ENCODE peak calls at places on chromosomes 2 and 18, in four cellular contexts. One of them, this sample, is unnamed.

GRCh38 chr2:230599854-230600253 is 112.8 kb upstream of the CAB39 start:
- DNase-seq in K562: no peak
- DNase-seq in HL-60: no peak
- DNase-seq in GM12878: no peak
- DNase-seq in this sample: no peak

GRCh38 chr2:111919794-111920608 is 21.6 kb downstream of the MERTK start:
- DNase-seq in K562: no peak
- DNase-seq in HL-60: no peak
- DNase-seq in GM12878: no peak
- DNase-seq in this sample: no peak

GRCh38 chr18:27713727-27714080 is 463.2 kb downstream of the CDH2 start:
- DNase-seq in K562: no peak
- DNase-seq in HL-60: no peak
- DNase-seq in GM12878: no peak
- DNase-seq in this sample: no peak

GRCh38 chr18:43238429-43238828 is 38.9 kb downstream of the SYT4 start:
- DNase-seq in K562: no peak
- DNase-seq in HL-60: no peak
- DNase-seq in GM12878: no peak
- DNase-seq in this sample: no peak

GRCh38 chr2:143344780-143345179 is 215.6 kb downstream of the ARHGAP15 start:
- DNase-seq in K562: no peak
- DNase-seq in HL-60: no peak
- DNase-seq in GM12878: no peak
- DNase-seq in this sample: no peak

GRCh38 chr2:40466332-40466731 is 14.4 kb upstream of the SLC8A1 start:
- DNase-seq in K562: no peak
- DNase-seq in HL-60: no peak
- DNase-seq in GM12878: no peak
- DNase-seq in this sample: no peak

GRCh38 chr2:229408356-229408755 is 137.3 kb upstream of the PID1 start:
- DNase-seq in K562: no peak
- DNase-seq in HL-60: peak; percentile 74
- DNase-seq in GM12878: no peak
- DNase-seq in this sample: no peak

GRCh38 chr2:219287569-219288265 is 8.6 kb downstream of the DNAJB2 start:
- DNase-seq in K562: peak; percentile 56
- DNase-seq in HL-60: no peak
- DNase-seq in GM12878: no peak
- DNase-seq in this sample: no peak

GRCh38 chr2:128311216-128311754 is 7.4 kb downstream of the HS6ST1 start:
- DNase-seq in K562: no peak
- DNase-seq in HL-60: no peak
- DNase-seq in GM12878: no peak
- DNase-seq in this sample: no peak

GRCh38 chr18:36186461-36187137 is 698 bp upstream of the MOCOS start:
- DNase-seq in K562: peak; percentile 65
- DNase-seq in HL-60: no peak
- DNase-seq in GM12878: no peak
- DNase-seq in this sample: peak; percentile 40

GRCh38 chr2:74778381-74779371 is 55.3 kb upstream of the HK2 start:
- DNase-seq in K562: no peak
- DNase-seq in HL-60: no peak
- DNase-seq in GM12878: no peak
- DNase-seq in this sample: no peak

GRCh38 chr2:8312221-8312620 is 369.6 kb upstream of the ID2 start:
- DNase-seq in K562: no peak
- DNase-seq in HL-60: no peak
- DNase-seq in GM12878: no peak
- DNase-seq in this sample: no peak
- TF ChIP-seq SPI1 in K562: no peak
- TF ChIP-seq SPI1 in HL-60: no peak
- TF ChIP-seq SPI1 in GM12878: no peak
- TF ChIP-seq SPI1 in this sample: no peak

DNA sequence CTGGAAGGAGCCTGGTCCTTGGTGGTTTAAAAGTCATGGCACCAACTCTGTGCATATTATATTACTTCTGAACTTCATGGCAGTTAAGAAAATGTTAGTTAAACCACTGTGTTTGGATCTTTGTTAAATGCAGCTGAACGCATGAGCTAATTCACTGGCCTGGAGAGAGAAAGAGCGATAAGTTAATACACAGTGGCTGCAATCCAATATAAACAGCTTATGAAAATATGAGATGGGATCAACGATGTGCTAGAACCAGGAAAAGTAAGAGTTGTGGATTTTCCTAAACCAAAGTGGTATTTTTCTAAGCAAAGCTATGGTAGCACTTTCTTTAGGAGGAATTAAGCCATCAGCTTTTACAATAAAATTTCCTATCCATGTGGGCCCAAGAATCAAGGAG is 326.7 kb downstream of the MTX2 start:
- DNase-seq in K562: no peak
- DNase-seq in HL-60: no peak
- DNase-seq in GM12878: no peak
- DNase-seq in this sample: no peak
- TF ChIP-seq SPI1 in K562: no peak
- TF ChIP-seq SPI1 in HL-60: no peak
- TF ChIP-seq SPI1 in GM12878: no peak
- TF ChIP-seq SPI1 in this sample: no peak

GRCh38 chr18:32276896-32277295 is 87.1 kb downstream of the MEP1B start:
- DNase-seq in K562: no peak
- DNase-seq in HL-60: no peak
- DNase-seq in GM12878: no peak
- DNase-seq in this sample: no peak

GRCh38 chr18:32276256-32276655 is 86.4 kb downstream of the MEP1B start:
- DNase-seq in K562: no peak
- DNase-seq in HL-60: no peak
- DNase-seq in GM12878: no peak
- DNase-seq in this sample: no peak

GRCh38 chr18:32280188-32280783 is 90.4 kb downstream of the MEP1B start:
- DNase-seq in K562: no peak
- DNase-seq in HL-60: no peak
- DNase-seq in GM12878: no peak
- DNase-seq in this sample: no peak

GRCh38 chr18:32277492-32277988 is 87.7 kb downstream of the MEP1B start:
- DNase-seq in K562: no peak
- DNase-seq in HL-60: no peak
- DNase-seq in GM12878: no peak
- DNase-seq in this sample: no peak

DNA sequence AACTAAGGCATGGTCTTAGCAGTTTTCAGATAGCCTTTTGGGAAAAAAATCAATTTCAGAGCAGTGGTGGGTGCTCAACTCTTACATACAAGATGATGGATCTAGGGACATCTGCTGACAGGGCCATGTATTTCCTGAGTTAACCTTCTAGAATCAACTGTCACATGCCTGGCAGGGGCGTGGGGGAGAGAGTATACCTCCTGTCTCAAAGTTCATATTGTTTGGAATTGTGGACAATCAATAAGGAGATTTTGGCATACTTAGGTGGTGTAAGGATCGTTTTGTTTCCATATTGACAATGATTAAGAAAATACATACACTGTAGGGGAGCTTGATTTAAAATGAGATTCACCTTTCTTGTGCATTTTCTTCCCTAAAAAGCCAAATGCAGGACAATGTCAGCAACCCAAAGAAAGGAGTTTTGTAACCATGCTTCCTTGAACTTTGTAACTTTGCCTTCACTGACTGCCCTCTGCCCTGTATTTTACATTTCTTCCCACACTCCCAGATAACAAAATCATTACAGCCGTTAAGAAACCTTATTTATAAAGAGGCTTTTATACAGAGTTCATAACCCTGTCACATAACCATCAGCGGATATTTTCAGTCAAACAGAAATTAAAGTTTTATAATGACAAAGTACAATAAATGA is 88.4 kb downstream of the MEP1B start:
- DNase-seq in K562: no peak
- DNase-seq in HL-60: no peak
- DNase-seq in GM12878: no peak
- DNase-seq in this sample: no peak
- TF ChIP-seq SPI1 in K562: no peak
- TF ChIP-seq SPI1 in HL-60: no peak
- TF ChIP-seq SPI1 in GM12878: no peak
- TF ChIP-seq SPI1 in this sample: no peak

GRCh38 chr2:171545086-171545485 is 22.8 kb downstream of the CYBRD1 start:
- DNase-seq in K562: no peak
- DNase-seq in HL-60: no peak
- DNase-seq in GM12878: no peak
- DNase-seq in this sample: no peak

GRCh38 chr2:171540437-171540836 is 18.2 kb downstream of the CYBRD1 start:
- DNase-seq in K562: no peak
- DNase-seq in HL-60: no peak
- DNase-seq in GM12878: no peak
- DNase-seq in this sample: no peak

GRCh38 chr2:171547256-171547655 is 25.0 kb downstream of the CYBRD1 start:
- DNase-seq in K562: no peak
- DNase-seq in HL-60: no peak
- DNase-seq in GM12878: no peak
- DNase-seq in this sample: no peak

GRCh38 chr2:171541202-171541884 is 19.1 kb downstream of the CYBRD1 start:
- DNase-seq in K562: peak; percentile 82
- DNase-seq in HL-60: peak; percentile 27
- DNase-seq in GM12878: no peak
- DNase-seq in this sample: no peak
- TF ChIP-seq SPI1 in K562: peak; percentile 20
- TF ChIP-seq SPI1 in HL-60: no peak
- TF ChIP-seq SPI1 in GM12878: no peak
- TF ChIP-seq SPI1 in this sample: no peak

GRCh38 chr2:168009900-168010299 is 237.5 kb downstream of the STK39 start:
- DNase-seq in K562: no peak
- DNase-seq in HL-60: no peak
- DNase-seq in GM12878: no peak
- DNase-seq in this sample: no peak
- TF ChIP-seq SPI1 in K562: no peak
- TF ChIP-seq SPI1 in HL-60: no peak
- TF ChIP-seq SPI1 in GM12878: no peak
- TF ChIP-seq SPI1 in this sample: no peak

This sample was measured in GM12891.